ENCODE peak calls at places on chromosomes 16 and 17, in five cellular contexts. One of them, this sample, is unnamed. For H3K27me3, the result is how much of the 10 kb centered on the place peaks cover.

GRCh38 chr16:88655733-88656281 is 5.0 kb upstream of the CYBA start:
- DNase-seq in mammary epithelial cell: no peak
- DNase-seq in SK-N-SH: no peak
- DNase-seq in HL-60: no peak
- DNase-seq in tibial artery: no peak
- DNase-seq in this sample: no peak

GRCh38 chr16:86142801-86143236 is 243.9 kb downstream of the IRF8 start:
- DNase-seq in mammary epithelial cell: peak
- DNase-seq in SK-N-SH: no peak
- DNase-seq in HL-60: no peak
- DNase-seq in tibial artery: no peak
- DNase-seq in this sample: no peak

GRCh38 chr17:16989230-16989952 is 17.5 kb upstream of the TNFRSF13B start:
- DNase-seq in mammary epithelial cell: no peak
- DNase-seq in SK-N-SH: no peak
- DNase-seq in HL-60: peak
- DNase-seq in tibial artery: no peak
- DNase-seq in this sample: no peak

GRCh38 chr16:31179153-31179746 is 689 bp upstream of the FUS start:
- DNase-seq in mammary epithelial cell: no peak
- DNase-seq in SK-N-SH: no peak
- DNase-seq in HL-60: no peak
- DNase-seq in tibial artery: no peak
- DNase-seq in this sample: no peak

GRCh38 chr17:74759941-74760340 is 11.5 kb downstream of the NHERF1 start:
- DNase-seq in mammary epithelial cell: peak
- DNase-seq in SK-N-SH: peak
- DNase-seq in HL-60: no peak
- DNase-seq in tibial artery: no peak
- DNase-seq in this sample: no peak

GRCh38 chr16:67154578-67155304 is 3.9 kb upstream of the B3GNT9 start:
- DNase-seq in mammary epithelial cell: no peak
- DNase-seq in SK-N-SH: no peak
- DNase-seq in HL-60: no peak
- DNase-seq in tibial artery: no peak
- DNase-seq in this sample: no peak

GRCh38 chr16:77660311-77660710 is 62.0 kb upstream of the NUDT7 start:
- DNase-seq in mammary epithelial cell: peak
- DNase-seq in SK-N-SH: peak
- DNase-seq in HL-60: no peak
- DNase-seq in tibial artery: no peak
- DNase-seq in this sample: no peak

GRCh38 chr17:9004961-9005285 is 16.4 kb upstream of the NTN1 start:
- DNase-seq in mammary epithelial cell: no peak
- DNase-seq in SK-N-SH: no peak
- DNase-seq in HL-60: no peak
- DNase-seq in tibial artery: no peak
- DNase-seq in this sample: no peak

GRCh38 chr16:4313563-4314531 is 2.0 kb upstream of the GLIS2 start:
- DNase-seq in mammary epithelial cell: no peak
- DNase-seq in SK-N-SH: peak
- DNase-seq in HL-60: no peak
- DNase-seq in tibial artery: no peak
- DNase-seq in this sample: no peak

GRCh38 chr16:66326995-66327513 is 39.4 kb upstream of the CDH5 start:
- DNase-seq in mammary epithelial cell: no peak
- DNase-seq in SK-N-SH: no peak
- DNase-seq in HL-60: no peak
- DNase-seq in tibial artery: no peak
- DNase-seq in this sample: no peak

GRCh38 chr17:77852666-77853207 is 105.8 kb upstream of the TNRC6C start:
- DNase-seq in mammary epithelial cell: no peak
- DNase-seq in SK-N-SH: no peak
- DNase-seq in HL-60: no peak
- DNase-seq in tibial artery: peak
- DNase-seq in this sample: no peak

GRCh38 chr17:66302761-66303626 is 581 bp downstream of the PRKCA start:
- DNase-seq in mammary epithelial cell: peak
- DNase-seq in SK-N-SH: peak
- DNase-seq in HL-60: no peak
- DNase-seq in tibial artery: peak
- DNase-seq in this sample: peak

GRCh38 chr17:76997981-76998531 is 129.9 kb downstream of the MGAT5B start:
- DNase-seq in mammary epithelial cell: no peak
- DNase-seq in SK-N-SH: peak
- DNase-seq in HL-60: no peak
- DNase-seq in tibial artery: no peak
- DNase-seq in this sample: no peak

GRCh38 chr16:12025472-12025871 is 48.9 kb downstream of the SNX29 start:
- DNase-seq in mammary epithelial cell: no peak
- DNase-seq in SK-N-SH: no peak
- DNase-seq in HL-60: no peak
- DNase-seq in tibial artery: no peak
- DNase-seq in this sample: no peak

GRCh38 chr17:68398731-68399637 is 58.3 kb downstream of the WIPI1 start:
- DNase-seq in mammary epithelial cell: peak
- DNase-seq in SK-N-SH: peak
- DNase-seq in HL-60: peak
- DNase-seq in tibial artery: no peak
- DNase-seq in this sample: peak

GRCh38 chr16:86751081-86752030 is 173.0 kb downstream of the FOXL1 start:
- DNase-seq in mammary epithelial cell: peak
- DNase-seq in SK-N-SH: no peak
- DNase-seq in HL-60: no peak
- DNase-seq in tibial artery: peak
- DNase-seq in this sample: no peak

GRCh38 chr16:68072038-68072695 is 13.0 kb upstream of the NFATC3 start:
- DNase-seq in mammary epithelial cell: peak
- DNase-seq in SK-N-SH: no peak
- DNase-seq in HL-60: no peak
- DNase-seq in tibial artery: no peak
- DNase-seq in this sample: no peak

GRCh38 chr17:9232591-9233270 is 211.4 kb downstream of the NTN1 start:
- DNase-seq in mammary epithelial cell: no peak
- DNase-seq in SK-N-SH: no peak
- DNase-seq in HL-60: no peak
- DNase-seq in tibial artery: no peak
- DNase-seq in this sample: peak

GRCh38 chr16:88339926-88340754 is 42.6 kb upstream of the ZNF469 start:
- DNase-seq in mammary epithelial cell: no peak
- DNase-seq in SK-N-SH: no peak
- DNase-seq in HL-60: no peak
- DNase-seq in tibial artery: no peak
- DNase-seq in this sample: no peak

GRCh38 chr17:46785696-46786095 is 32.8 kb downstream of the WNT3 start:
- DNase-seq in mammary epithelial cell: no peak
- DNase-seq in SK-N-SH: no peak
- DNase-seq in HL-60: no peak
- DNase-seq in tibial artery: no peak
- DNase-seq in this sample: no peak

GRCh38 chr16:69106491-69107291 is 1.2 kb downstream of the HAS3 start:
- DNase-seq in mammary epithelial cell: peak
- DNase-seq in SK-N-SH: peak
- DNase-seq in HL-60: no peak
- DNase-seq in tibial artery: peak
- DNase-seq in this sample: no peak

GRCh38 chr17:45262516-45263476 is 902 bp upstream of the SPATA32 start:
- DNase-seq in mammary epithelial cell: no peak
- DNase-seq in SK-N-SH: no peak
- DNase-seq in HL-60: no peak
- DNase-seq in tibial artery: no peak
- DNase-seq in this sample: no peak

GRCh38 chr17:3400008-3400407 is 1.8 kb upstream of the OR1E1 start:
- DNase-seq in mammary epithelial cell: no peak
- DNase-seq in SK-N-SH: no peak
- DNase-seq in HL-60: no peak
- DNase-seq in tibial artery: no peak
- DNase-seq in this sample: no peak

GRCh38 chr17:63571632-63572310 is 21.5 kb downstream of the DCAF7 start:
- DNase-seq in mammary epithelial cell: peak
- DNase-seq in SK-N-SH: no peak
- DNase-seq in HL-60: peak
- DNase-seq in tibial artery: no peak
- DNase-seq in this sample: no peak

GRCh38 chr17:46949291-46950174 is 26.6 kb downstream of the GOSR2 start:
- DNase-seq in mammary epithelial cell: peak
- DNase-seq in SK-N-SH: no peak
- DNase-seq in HL-60: no peak
- DNase-seq in tibial artery: no peak
- DNase-seq in this sample: no peak

GRCh38 chr16:8853611-8854010 is 15.2 kb downstream of the CARHSP1 start:
- DNase-seq in mammary epithelial cell: no peak
- DNase-seq in SK-N-SH: no peak
- DNase-seq in HL-60: no peak
- DNase-seq in tibial artery: no peak
- DNase-seq in this sample: no peak

GRCh38 chr16:69596801-69597200 is 31.0 kb downstream of the NFAT5 start:
- DNase-seq in mammary epithelial cell: no peak
- DNase-seq in SK-N-SH: no peak
- DNase-seq in HL-60: no peak
- DNase-seq in tibial artery: no peak
- DNase-seq in this sample: no peak

GRCh38 chr17:63528183-63528582 is 5.0 kb downstream of the KCNH6 start:
- DNase-seq in mammary epithelial cell: no peak
- DNase-seq in SK-N-SH: no peak
- DNase-seq in HL-60: no peak
- DNase-seq in tibial artery: no peak
- DNase-seq in this sample: no peak

GRCh38 chr16:8583712-8584111 is 6.6 kb downstream of the TMEM114 start:
- DNase-seq in mammary epithelial cell: no peak
- DNase-seq in SK-N-SH: no peak
- DNase-seq in HL-60: no peak
- DNase-seq in tibial artery: no peak
- DNase-seq in this sample: no peak

GRCh38 chr17:69605571-69605970 is 191.1 kb downstream of the MAP2K6 start:
- DNase-seq in mammary epithelial cell: no peak
- DNase-seq in SK-N-SH: no peak
- DNase-seq in HL-60: no peak
- DNase-seq in tibial artery: no peak
- DNase-seq in this sample: no peak

GRCh38 chr17:69606142-69606800 is 191.8 kb downstream of the MAP2K6 start:
- DNase-seq in mammary epithelial cell: no peak
- DNase-seq in SK-N-SH: no peak
- DNase-seq in HL-60: no peak
- DNase-seq in tibial artery: no peak
- DNase-seq in this sample: no peak

GRCh38 chr17:69607162-69607834 is 192.8 kb downstream of the MAP2K6 start:
- DNase-seq in mammary epithelial cell: peak
- DNase-seq in SK-N-SH: peak
- DNase-seq in HL-60: peak
- DNase-seq in tibial artery: peak
- DNase-seq in this sample: peak

GRCh38 chr17:69597898-69598692 is 183.6 kb downstream of the MAP2K6 start:
- DNase-seq in mammary epithelial cell: peak
- DNase-seq in SK-N-SH: no peak
- DNase-seq in HL-60: no peak
- DNase-seq in tibial artery: no peak
- DNase-seq in this sample: no peak

GRCh38 chr17:69602969-69603368 is 188.5 kb downstream of the MAP2K6 start:
- DNase-seq in mammary epithelial cell: no peak
- DNase-seq in SK-N-SH: no peak
- DNase-seq in HL-60: no peak
- DNase-seq in tibial artery: no peak
- DNase-seq in this sample: no peak
- TF ChIP-seq CTCF in mammary epithelial cell: no peak
- TF ChIP-seq CTCF in SK-N-SH: no peak
- TF ChIP-seq CTCF in HL-60: no peak
- TF ChIP-seq CTCF in tibial artery: no peak
- TF ChIP-seq CTCF in this sample: no peak

GRCh38 chr17:50064253-50064991 is 8.5 kb downstream of the ITGA3 start:
- DNase-seq in mammary epithelial cell: peak
- DNase-seq in SK-N-SH: peak
- DNase-seq in HL-60: no peak
- DNase-seq in tibial artery: peak
- DNase-seq in this sample: peak
- H3K27ac ChIP-seq in mammary epithelial cell: peak
- H3K27ac ChIP-seq in SK-N-SH: peak
- H3K27ac ChIP-seq in HL-60: no peak
- H3K27ac ChIP-seq in tibial artery: peak
- H3K27ac ChIP-seq in this sample: peak

GRCh38 chr16:1012135-1012534 is 30.6 kb downstream of the SOX8 start:
- DNase-seq in mammary epithelial cell: no peak
- DNase-seq in SK-N-SH: no peak
- DNase-seq in HL-60: no peak
- DNase-seq in tibial artery: no peak
- DNase-seq in this sample: no peak

GRCh38 chr16:1010815-1011214 is 29.2 kb downstream of the SOX8 start:
- DNase-seq in mammary epithelial cell: no peak
- DNase-seq in SK-N-SH: no peak
- DNase-seq in HL-60: no peak
- DNase-seq in tibial artery: no peak
- DNase-seq in this sample: no peak

GRCh38 chr16:1009358-1010150 is 28.0 kb downstream of the SOX8 start:
- DNase-seq in mammary epithelial cell: no peak
- DNase-seq in SK-N-SH: no peak
- DNase-seq in HL-60: no peak
- DNase-seq in tibial artery: no peak
- DNase-seq in this sample: no peak

GRCh38 chr16:1011316-1012082 is 29.9 kb downstream of the SOX8 start:
- DNase-seq in mammary epithelial cell: no peak
- DNase-seq in SK-N-SH: no peak
- DNase-seq in HL-60: no peak
- DNase-seq in tibial artery: no peak
- DNase-seq in this sample: no peak

DNA sequence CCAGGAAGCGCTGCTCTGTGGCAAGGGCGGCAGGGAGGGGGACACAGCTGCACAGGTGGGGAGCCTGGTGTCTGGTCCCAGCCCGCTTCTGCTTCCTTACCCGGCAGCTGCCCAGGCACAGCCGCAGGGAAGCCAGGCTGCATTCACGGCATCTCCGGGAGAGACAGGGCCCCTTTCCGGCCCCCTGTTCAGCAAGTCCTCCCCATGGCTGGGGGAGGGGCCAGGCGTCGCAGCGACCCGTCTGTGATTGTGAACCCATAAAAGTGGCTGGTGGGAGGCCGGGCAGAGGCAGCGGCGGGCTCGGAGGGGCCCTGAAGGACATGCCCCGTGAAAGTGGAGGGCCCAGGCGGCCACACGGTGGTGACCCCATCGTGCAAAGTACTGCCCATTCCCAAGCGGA is 28.7 kb downstream of the SOX8 start:
- DNase-seq in mammary epithelial cell: no peak
- DNase-seq in SK-N-SH: no peak
- DNase-seq in HL-60: no peak
- DNase-seq in tibial artery: no peak
- DNase-seq in this sample: no peak
- H3K27me3 ChIP-seq in mammary epithelial cell: under half
- H3K27me3 ChIP-seq in SK-N-SH: half or more
- H3K27me3 ChIP-seq in HL-60: under half
- H3K27me3 ChIP-seq in tibial artery: under half
- H3K27me3 ChIP-seq in this sample: under half

DNA sequence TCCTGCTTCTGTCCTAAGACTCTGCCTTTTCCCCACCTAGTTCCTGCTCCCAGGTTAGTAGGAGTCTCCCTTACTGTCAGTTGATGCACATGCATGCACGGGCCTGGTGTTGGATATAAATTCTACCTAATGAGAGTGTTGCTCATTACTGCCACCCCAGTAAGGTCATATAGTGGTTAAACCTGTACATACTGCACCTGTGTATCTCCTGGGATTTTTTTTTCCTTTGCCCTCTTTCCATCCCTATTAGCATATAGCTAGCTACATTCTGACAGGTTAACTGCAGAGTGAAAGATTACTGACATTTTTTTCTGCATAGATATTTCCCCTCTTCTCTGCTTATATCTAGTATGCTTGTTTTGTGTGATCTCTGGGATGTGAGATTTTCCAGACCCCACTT is 201.5 kb upstream of the PIRT start:
- DNase-seq in mammary epithelial cell: no peak
- DNase-seq in SK-N-SH: no peak
- DNase-seq in HL-60: no peak
- DNase-seq in tibial artery: no peak
- DNase-seq in this sample: no peak
- TF ChIP-seq CTCF in mammary epithelial cell: no peak
- TF ChIP-seq CTCF in SK-N-SH: no peak
- TF ChIP-seq CTCF in HL-60: no peak
- TF ChIP-seq CTCF in tibial artery: no peak
- TF ChIP-seq CTCF in this sample: no peak

This sample was measured in uterus.